ENCODE peak calls at places on chromosomes 5 and 9, in nine cellular contexts. V, Z, H, E, T, L, B, P and U are unnamed samples.

GRCh38 chr5:58455066-58455465 is 4.8 kb downstream of the PLK2 start:
- DNase-seq in V (no peak), E (no peak), B (no peak), H (no peak), T (no peak), P (no peak), Z (peak; percentile 81), L (peak; percentile 7), U (no peak)

GRCh38 chr9:3342159-3342777 is 183.5 kb downstream of the RFX3 start:
- DNase-seq in H (no peak), B (no peak), E (no peak), P (no peak), V (no peak), Z (peak; percentile 62), L (no peak), T (no peak), U (peak; percentile 69)

GRCh38 chr5:1511037-1511436 is 12.7 kb downstream of the LPCAT1 start:
- DNase-seq in T (peak; percentile 10), P (peak; percentile 53), Z (no peak), V (no peak), L (no peak), E (no peak), B (peak; percentile 48), H (no peak), U (no peak)

GRCh38 chr5:14734382-14734781 is 69.9 kb downstream of the OTULIN start:
- DNase-seq in H (no peak), L (no peak), B (no peak), E (no peak), Z (no peak), T (no peak), V (no peak), P (no peak), U (no peak)

GRCh38 chr5:39473156-39473779 is 48.5 kb upstream of the DAB2 start:
- DNase-seq in E (no peak), B (no peak), L (peak; percentile 25), T (no peak), H (no peak), Z (peak; percentile 89), V (no peak), P (no peak), U (no peak)

GRCh38 chr5:150190987-150191386 is 1.1 kb downstream of the SLC6A7 start:
- DNase-seq in V (no peak), E (no peak), P (no peak), H (no peak), T (no peak), B (no peak), L (no peak), Z (no peak), U (no peak)

GRCh38 chr9:92245005-92245797 is 48.3 kb downstream of the IARS1 start:
- DNase-seq in L (no peak), V (peak; percentile 12), E (no peak), Z (peak; percentile 87), H (no peak), P (no peak), T (no peak), B (no peak), U (peak; percentile 51)

GRCh38 chr5:181205735-181206401 is 872 bp upstream of the TRIM7 start:
- DNase-seq in T (no peak), E (no peak), B (peak; percentile 59), L (no peak), P (no peak), Z (peak; percentile 39), V (no peak), H (no peak), U (no peak)

GRCh38 chr5:17910318-17910717 is 276.1 kb downstream of the TAF11L14 start:
- DNase-seq in L (peak; percentile 47), P (no peak), H (peak; percentile 8), T (no peak), V (no peak), Z (peak; percentile 8), E (no peak), B (no peak), U (peak; percentile 51)

GRCh38 chr5:89071101-89071940 is 188.3 kb upstream of the MEF2C start:
- DNase-seq in T (no peak), E (no peak), P (no peak), Z (peak; percentile 23), H (no peak), B (no peak), L (no peak), V (no peak), U (no peak)

GRCh38 chr9:83330207-83331196 is 207.7 kb downstream of the FRMD3 start:
- DNase-seq in H (peak; percentile 41), P (no peak), E (no peak), B (no peak), L (no peak), V (no peak), Z (no peak), T (no peak), U (peak; percentile 13)

GRCh38 chr5:19099195-19099594 is 888.8 kb downstream of the CDH18 start:
- DNase-seq in H (no peak), L (no peak), B (no peak), V (no peak), Z (no peak), T (no peak), E (no peak), P (no peak), U (no peak)

GRCh38 chr5:153959134-153959957 is 79.4 kb downstream of the FAM114A2 start:
- DNase-seq in B (no peak), H (peak; percentile 92), L (no peak), V (peak; percentile 43), T (no peak), P (no peak), E (no peak), Z (peak; percentile 76), U (no peak)

GRCh38 chr9:385818-386398 is 171.2 kb downstream of the DOCK8 start:
- DNase-seq in T (no peak), H (peak; percentile 86), V (peak; percentile 42), L (peak; percentile 76), E (no peak), Z (peak; percentile 42), B (peak; percentile 74), P (no peak), U (peak; percentile 78)

GRCh38 chr5:112574566-112574965 is 155.5 kb upstream of the EPB41L4A start:
- DNase-seq in B (no peak), L (no peak), H (no peak), Z (no peak), V (no peak), E (no peak), T (no peak), P (no peak), U (no peak)

GRCh38 chr9:82457959-82458358 is 469.4 kb downstream of the SPATA31D1 start:
- DNase-seq in L (no peak), P (no peak), E (no peak), T (no peak), V (no peak), B (no peak), Z (no peak), H (no peak), U (no peak)

GRCh38 chr5:138954257-138955012 is 79.3 kb upstream of the LRRTM2 start:
- DNase-seq in P (no peak), H (no peak), B (peak; percentile 58), T (no peak), V (no peak), L (no peak), E (no peak), Z (no peak), U (no peak)

GRCh38 chr5:138952962-138953361 is 77.8 kb upstream of the LRRTM2 start:
- DNase-seq in P (no peak), E (no peak), T (no peak), Z (no peak), V (no peak), B (peak; percentile 74), L (no peak), H (no peak), U (peak; percentile 9)

GRCh38 chr5:138955013-138955660 is 80.0 kb upstream of the LRRTM2 start:
- DNase-seq in B (peak; percentile 85), V (no peak), L (no peak), E (peak; percentile 56), T (no peak), P (no peak), H (no peak), Z (no peak), U (peak; percentile 14)

GRCh38 chr5:138951986-138952735 is 77.0 kb upstream of the LRRTM2 start:
- DNase-seq in Z (no peak), V (no peak), B (no peak), L (no peak), H (no peak), E (no peak), T (no peak), P (no peak), U (no peak)

GRCh38 chr5:138953370-138954256 is 78.5 kb upstream of the LRRTM2 start:
- DNase-seq in T (no peak), Z (peak; percentile 72), V (peak; percentile 16), B (peak; percentile 98), P (peak; percentile 93), H (no peak), E (peak; percentile 92), L (peak; percentile 66), U (peak; percentile 89)
- H3K4me3 ChIP-seq in T (no peak overlapping the region), Z (no peak overlapping the region), V (no peak overlapping the region), B (no peak overlapping the region), P (no peak overlapping the region), H (no peak overlapping the region), E (peak overlapping the region; percentile 35), L (no peak overlapping the region), U (no peak overlapping the region)

DNA sequence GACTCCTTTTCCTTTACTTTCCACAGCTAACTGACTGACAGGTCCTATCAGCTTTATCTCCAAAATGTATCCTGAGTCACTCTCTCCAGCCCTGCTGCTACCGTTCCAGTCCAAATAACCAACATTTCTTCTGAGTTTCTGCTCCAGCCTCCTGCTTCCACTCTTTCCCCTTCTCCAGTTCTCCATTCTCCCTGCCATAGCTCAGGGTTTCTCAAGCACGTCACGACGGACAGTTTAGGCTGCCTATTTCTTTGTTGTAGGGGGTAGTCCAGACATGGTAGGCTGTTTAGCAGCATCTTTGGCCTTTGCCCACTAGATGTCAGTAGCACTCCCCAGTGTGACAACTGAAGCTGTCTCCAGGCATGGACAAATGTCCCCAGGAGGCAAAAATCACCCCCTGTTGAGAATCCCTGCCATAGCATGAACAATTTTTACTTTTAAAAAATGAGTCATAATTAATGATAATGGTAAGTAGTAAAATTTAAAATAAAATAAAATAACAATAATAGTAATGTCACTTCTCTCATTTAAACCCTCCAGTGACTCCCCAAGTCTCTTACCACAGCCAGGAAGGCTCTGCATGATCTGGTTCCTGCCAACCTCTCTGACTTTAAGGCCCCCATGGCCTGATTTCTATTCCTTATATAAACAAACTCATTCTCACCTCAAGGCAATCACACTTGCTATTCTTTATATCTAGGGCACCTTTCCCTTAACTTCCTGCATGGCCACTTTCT is 105.4 kb upstream of the FER start:
- DNase-seq in P (no peak), E (no peak), Z (peak; percentile 55), H (peak; percentile 84), B (peak; percentile 91), L (peak; percentile 82), V (peak; percentile 40), T (peak; percentile 44), U (peak; percentile 77)
- H3K4me3 ChIP-seq in P (no peak overlapping the region), E (peak overlapping the region; percentile 30), Z (no peak overlapping the region), H (no peak overlapping the region), B (peak overlapping the region; percentile 22), L (no peak overlapping the region), V (no peak overlapping the region), T (no peak overlapping the region), U (no peak overlapping the region)

GRCh38 chr9:121305269-121305994 is 37.5 kb downstream of the GSN start:
- DNase-seq in L (no peak), H (no peak), Z (no peak), V (no peak), B (peak; percentile 91), P (peak; percentile 81), T (no peak), E (peak; percentile 85), U (no peak)
- H3K4me3 ChIP-seq in L (no peak overlapping the region), H (no peak overlapping the region), Z (no peak overlapping the region), V (no peak overlapping the region), B (no peak overlapping the region), P (peak overlapping the region; percentile 5), T (no peak overlapping the region), E (peak overlapping the region; percentile 72), U (no peak overlapping the region)

GRCh38 chr9:123488683-123489321 is 132.8 kb downstream of the CRB2 start:
- DNase-seq in H (no peak), P (no peak), B (no peak), L (no peak), T (no peak), E (no peak), V (no peak), Z (no peak), U (no peak)
- H3K4me3 ChIP-seq in H (no peak overlapping the region), P (no peak overlapping the region), B (no peak overlapping the region), L (no peak overlapping the region), T (no peak overlapping the region), E (no peak overlapping the region), V (no peak overlapping the region), Z (no peak overlapping the region), U (no peak overlapping the region)